ENCODE peak calls at places on chromosomes 16 and 17, in eight cellular contexts. V is NCI-H460; L is GM04504; D is KG1; M is SW480; J is kidney epithelial cell; X is activated T-cell treated with anti-CD3 and anti-CD28 coated beads, Interleukin-2, amount 50 U/mL, for 72 hours; F is EL. G is an unnamed sample.

GRCh38 chr16:78794581-78795300 is 695.3 kb downstream of the WWOX start:
- DNase-seq in J (no peak), M (no peak), F (no peak), X (peak), L (no peak), V (no peak), D (no peak), G (no peak)

GRCh38 chr17:57354669-57355068 is 98.3 kb downstream of the MSI2 start:
- DNase-seq in D (no peak), L (no peak), V (no peak), J (no peak), X (no peak), F (no peak), M (no peak), G (no peak)

GRCh38 chr16:78816499-78817441 is 717.3 kb downstream of the WWOX start:
- DNase-seq in X (no peak), D (no peak), V (no peak), F (no peak), L (no peak), M (no peak), J (no peak), G (peak)

GRCh38 chr17:78375401-78376079 is 2.9 kb upstream of the PGS1 start:
- DNase-seq in L (peak), M (no peak), F (peak), X (no peak), J (no peak), D (no peak), V (peak), G (peak)

GRCh38 chr17:8622191-8622590 is 8.3 kb downstream of the MYH10 start:
- DNase-seq in D (no peak), L (no peak), M (no peak), X (no peak), F (no peak), V (no peak), J (no peak), G (no peak)

GRCh38 chr17:63843387-63844292 is 1.2 kb upstream of the SMARCD2 start:
- DNase-seq in D (peak), V (no peak), M (no peak), X (peak), J (no peak), L (peak), F (peak), G (no peak)

GRCh38 chr16:50037791-50038190 is 12.8 kb downstream of the CNEP1R1 start:
- DNase-seq in J (no peak), X (no peak), L (no peak), D (no peak), M (no peak), F (no peak), V (no peak), G (no peak)

GRCh38 chr17:1908699-1909309 is 79.0 kb downstream of the RPA1 start:
- DNase-seq in J (peak), V (peak), M (peak), D (no peak), L (peak), F (peak), X (peak), G (no peak)

GRCh38 chr16:88744839-88745521 is 38.7 kb downstream of the CTU2 start:
- DNase-seq in F (no peak), M (no peak), V (no peak), X (no peak), J (no peak), D (no peak), L (no peak), G (no peak)